ENCODE peak calls at places on chromosomes 3 and 15, in ten cellular contexts. V is sigmoid colon; X is stimulated activated CD8-positive, alpha-beta memory T cell treated with anti-CD3 and anti-CD28 coated beads, Interleukin-15, amount 100 ng/mL, for 24 hours; Z is H54; Q is naive thymus-derived CD4-positive, alpha-beta T cell; S is NCI-H1105 treated with DMSO at 0.1 percent for 48 hours; O is Right ventricle myocardium superior; G is T-helper 1 cell; P is upper lobe of right lung; J is IMR-90. W is an unnamed sample.

GRCh38 chr3:43273429-43273828 is 12.9 kb upstream of the SNRK start:
- DNase-seq in J (no peak), Q (no peak), P (no peak), S (no peak), O (no peak), V (no peak), Z (no peak), X (no peak), G (no peak), W (no peak)

GRCh38 chr15:25438601-25439455 is at the start of gene UBE3A:
- DNase-seq in V (peak), Q (peak), S (peak), O (peak), J (peak), P (peak), Z (peak), X (peak), G (peak), W (peak)

GRCh38 chr15:88624156-88624970 is 3.2 kb downstream of the AEN start:
- DNase-seq in V (peak), Z (no peak), P (peak), X (no peak), J (peak), S (no peak), Q (peak), G (peak), O (no peak), W (peak)

GRCh38 chr3:9901967-9902366 is 681 bp upstream of the IL17RE start:
- DNase-seq in J (no peak), G (no peak), S (no peak), X (no peak), V (no peak), P (no peak), Z (no peak), O (no peak), Q (no peak), W (no peak)

GRCh38 chr3:37015631-37016030 is 22.3 kb downstream of the MLH1 start:
- DNase-seq in O (peak), P (no peak), Z (no peak), V (no peak), Q (no peak), J (no peak), X (no peak), G (no peak), S (no peak), W (no peak)

GRCh38 chr15:45333550-45333949 is 44.8 kb downstream of the GATM start:
- DNase-seq in J (peak), G (no peak), S (no peak), Z (peak), P (no peak), V (peak), O (peak), X (no peak), Q (no peak), W (peak)

GRCh38 chr3:111668912-111669488 is 73.9 kb upstream of the ZBED2 start:
- DNase-seq in O (no peak), Q (peak), Z (no peak), V (no peak), X (no peak), S (peak), P (no peak), J (peak), G (no peak), W (peak)

GRCh38 chr3:46312996-46313395 is 40.9 kb upstream of the CCR2 start:
- DNase-seq in Z (no peak), P (no peak), J (no peak), Q (no peak), X (no peak), O (no peak), V (peak), S (no peak), G (no peak), W (peak)

GRCh38 chr3:81216192-81216591 is 545.3 kb downstream of the GBE1 start:
- DNase-seq in X (no peak), O (no peak), G (no peak), V (no peak), Z (no peak), S (no peak), Q (no peak), P (no peak), J (peak), W (peak)

GRCh38 chr15:33756950-33757349 is 211.3 kb upstream of the CHRM5 start:
- DNase-seq in S (no peak), Q (no peak), G (no peak), Z (no peak), V (no peak), O (no peak), P (no peak), X (no peak), J (no peak), W (no peak)

GRCh38 chr3:128133273-128133883 is 9.8 kb upstream of the RUVBL1 start:
- DNase-seq in V (no peak), O (no peak), X (no peak), P (no peak), Q (no peak), S (peak), Z (no peak), J (peak), G (peak), W (peak)

GRCh38 chr3:108090066-108090700 is 648 bp downstream of the CD47 start:
- DNase-seq in Q (peak), J (peak), V (peak), X (peak), P (no peak), O (peak), G (peak), S (peak), Z (no peak), W (peak)

GRCh38 chr15:34855397-34855796 is 60.0 kb upstream of the ACTC1 start:
- DNase-seq in J (peak), P (no peak), Z (peak), V (no peak), X (no peak), Q (no peak), O (no peak), G (no peak), S (peak), W (peak)

GRCh38 chr3:45153658-45154437 is 7.7 kb upstream of the CDCP1 start:
- DNase-seq in G (no peak), X (no peak), S (no peak), J (peak), Z (no peak), P (no peak), Q (no peak), O (no peak), V (no peak), W (peak)

GRCh38 chr15:57218826-57219576 is 157.3 kb upstream of the CGNL1 start:
- DNase-seq in O (no peak), X (no peak), P (no peak), Q (no peak), Z (no peak), V (no peak), S (peak), J (peak), G (no peak), W (peak)

GRCh38 chr15:27549796-27550195 is 549.3 kb downstream of the OCA2 start:
- DNase-seq in Q (no peak), S (no peak), O (no peak), P (no peak), J (no peak), X (no peak), Z (no peak), G (no peak), V (no peak), W (no peak)

GRCh38 chr15:95499397-95499796 is 831.1 kb upstream of the NR2F2 start:
- DNase-seq in Q (no peak), P (no peak), Z (no peak), G (no peak), O (no peak), X (no peak), S (no peak), V (no peak), J (no peak), W (peak)

GRCh38 chr3:155297100-155297499 is 3.6 kb upstream of the STRIT1 start:
- DNase-seq in V (no peak), X (no peak), P (no peak), J (no peak), O (no peak), G (no peak), Q (no peak), S (no peak), Z (no peak), W (no peak)

GRCh38 chr3:90091557-90091956 is 984.1 kb downstream of the EPHA3 start:
- DNase-seq in S (peak), V (peak), O (no peak), X (no peak), G (no peak), Q (no peak), Z (no peak), P (no peak), J (peak), W (peak)

GRCh38 chr3:9399746-9400145 is 2.3 kb downstream of the SETD5 start:
- DNase-seq in Z (peak), V (peak), J (peak), Q (no peak), P (peak), S (peak), X (no peak), O (peak), G (no peak), W (peak)

GRCh38 chr15:68429691-68430470 is 2.1 kb downstream of the ITGA11 start:
- DNase-seq in X (no peak), S (no peak), Q (no peak), V (no peak), P (no peak), O (no peak), G (no peak), Z (no peak), J (no peak), W (no peak)

GRCh38 chr3:9222049-9222448 is 27.4 kb downstream of the SRGAP3 start:
- DNase-seq in O (no peak), G (no peak), X (no peak), J (no peak), Z (no peak), V (peak), P (no peak), Q (no peak), S (no peak), W (no peak)

GRCh38 chr15:69906256-69907185 is 191.2 kb downstream of the TLE3 start:
- DNase-seq in V (no peak), X (no peak), P (no peak), Q (no peak), O (no peak), Z (no peak), J (no peak), S (no peak), G (no peak), W (no peak)

GRCh38 chr15:70353606-70354259 is 256.0 kb upstream of the TLE3 start:
- DNase-seq in V (no peak), O (no peak), J (no peak), X (no peak), P (peak), Q (no peak), S (no peak), G (no peak), Z (no peak), W (no peak)

GRCh38 chr3:178741020-178741419 is 204.8 kb downstream of the KCNMB2 start:
- DNase-seq in V (no peak), G (no peak), S (no peak), Z (no peak), O (no peak), Q (no peak), J (no peak), P (no peak), X (no peak), W (no peak)

W was measured in fibroblast of pulmonary artery.